ENCODE peak calls at places on chromosomes 2 and 18, in seven cellular contexts. P is fibroblast of mammary gland, A is Kasumi-1, Z is GM13976, D is occipital lobe, W is mucosa of gallbladder, J is iPS DF 19.7. E is an unnamed sample.

GRCh38 chr2:43224571-43225092 is 1.8 kb downstream of the ZFP36L2 start:
- DNase-seq in P (no peak), A (no peak), Z (no peak), D (no peak), W (no peak), J (no peak), E (peak)

GRCh38 chr2:202548240-202548639 is 86.5 kb upstream of the FAM117B start:
- DNase-seq in P (no peak), A (no peak), Z (no peak), D (no peak), W (no peak), J (no peak), E (no peak)

GRCh38 chr2:161207941-161208340 is 47.7 kb downstream of the TANK start:
- DNase-seq in P (peak), A (no peak), Z (no peak), D (no peak), W (no peak), J (no peak), E (no peak)

GRCh38 chr18:7272268-7273049 is 41.6 kb downstream of the LRRC30 start:
- DNase-seq in P (peak), A (peak), Z (no peak), D (peak), W (peak), J (no peak), E (peak)

GRCh38 chr2:174333502-174334277 is 1.1 kb upstream of the SP9 start:
- DNase-seq in P (no peak), A (no peak), Z (peak), D (no peak), W (no peak), J (no peak), E (no peak)

GRCh38 chr2:43007901-43008300 is 215.5 kb upstream of the HAAO start:
- DNase-seq in P (no peak), A (no peak), Z (no peak), D (no peak), W (no peak), J (no peak), E (no peak)

GRCh38 chr2:200477667-200478121 is 32.2 kb downstream of the KCTD18 start:
- DNase-seq in P (peak), A (no peak), Z (no peak), D (peak), W (peak), J (no peak), E (no peak)

GRCh38 chr18:7298149-7298548 is 67.3 kb downstream of the LRRC30 start:
- DNase-seq in P (no peak), A (no peak), Z (no peak), D (no peak), W (no peak), J (no peak), E (no peak)

GRCh38 chr2:202172439-202173191 is 65.8 kb downstream of the SUMO1 start:
- DNase-seq in P (peak), A (no peak), Z (peak), D (no peak), W (no peak), J (no peak), E (no peak)

GRCh38 chr2:3517948-3518495 is 1.3 kb downstream of the ADI1 start:
- DNase-seq in P (no peak), A (peak), Z (no peak), D (no peak), W (no peak), J (no peak), E (no peak)

GRCh38 chr2:109455731-109456691 is 157.8 kb downstream of the SEPTIN10 start:
- DNase-seq in P (no peak), A (no peak), Z (no peak), D (no peak), W (no peak), J (no peak), E (no peak)

GRCh38 chr2:40431600-40431955 is 20.3 kb downstream of the SLC8A1 start:
- DNase-seq in P (peak), A (peak), Z (no peak), D (peak), W (no peak), J (no peak), E (peak)

GRCh38 chr18:635171-635570 is 22.3 kb upstream of the TYMS start:
- DNase-seq in P (no peak), A (no peak), Z (no peak), D (no peak), W (no peak), J (no peak), E (peak)

GRCh38 chr18:48871391-48872166 is 79.2 kb downstream of the SMAD7 start:
- DNase-seq in P (no peak), A (no peak), Z (no peak), D (no peak), W (no peak), J (no peak), E (no peak)

GRCh38 chr18:49179222-49179621 is 228.5 kb upstream of the SMAD7 start:
- DNase-seq in P (no peak), A (no peak), Z (no peak), D (no peak), W (no peak), J (no peak), E (no peak)

GRCh38 chr2:96881349-96882195 is 11.7 kb upstream of the SEMA4C start:
- DNase-seq in P (no peak), A (no peak), Z (no peak), D (no peak), W (no peak), J (peak), E (no peak)

GRCh38 chr18:48136051-48136543 is 205.6 kb upstream of the SMAD2 start:
- DNase-seq in P (no peak), A (no peak), Z (no peak), D (no peak), W (no peak), J (no peak), E (no peak)

GRCh38 chr2:58930541-58930940 is 689.4 kb upstream of the FANCL start:
- DNase-seq in P (no peak), A (no peak), Z (no peak), D (peak), W (no peak), J (no peak), E (no peak)

E was measured in epithelial cell of esophagus.